ENCODE peak calls at places on chromosomes 16 and 17, in nine cellular contexts. U is neural progenitor cell; T is CD8-positive, alpha-beta memory T cell; N is posterior vena cava; W is ELR; V is BJ; F is COR-L47; G is heart right ventricle; M is transverse colon. O is an unnamed sample.

GRCh38 chr16:48156790-48157209 is 1.0 kb upstream of the ABCC12 start:
- DNase-seq in U (peak), T (peak), N (peak), W (peak), V (no peak), F (peak), G (peak), M (peak), O (peak)

GRCh38 chr17:44024271-44024663 is 9.5 kb upstream of the TMEM101 start:
- DNase-seq in U (no peak), T (no peak), N (no peak), W (no peak), V (no peak), F (peak), G (no peak), M (no peak), O (no peak)

GRCh38 chr17:31541559-31541958 is 150.1 kb downstream of the RAB11FIP4 start:
- DNase-seq in U (no peak), T (no peak), N (no peak), W (peak), V (no peak), F (peak), G (no peak), M (no peak), O (no peak)

GRCh38 chr17:10127819-10128375 is 70.5 kb downstream of the GAS7 start:
- DNase-seq in U (peak), T (no peak), N (peak), W (peak), V (peak), F (no peak), G (peak), M (peak), O (no peak)

GRCh38 chr16:19517424-19518089 is 4.3 kb downstream of the GDE1 start:
- DNase-seq in U (no peak), T (no peak), N (no peak), W (peak), V (no peak), F (no peak), G (no peak), M (no peak), O (no peak)

GRCh38 chr17:82331345-82331939 is 2.1 kb downstream of the SECTM1 start:
- DNase-seq in U (no peak), T (no peak), N (no peak), W (no peak), V (no peak), F (no peak), G (no peak), M (no peak), O (no peak)

GRCh38 chr17:77124192-77124908 is 16.4 kb upstream of the SEC14L1 start:
- DNase-seq in U (no peak), T (no peak), N (no peak), W (peak), V (no peak), F (no peak), G (peak), M (no peak), O (no peak)

GRCh38 chr17:76276069-76276431 is 10.9 kb downstream of the UBALD2 start:
- DNase-seq in U (no peak), T (no peak), N (no peak), W (no peak), V (no peak), F (no peak), G (no peak), M (no peak), O (no peak)

GRCh38 chr17:43319293-43320124 is 79.3 kb upstream of the ARL4D start:
- DNase-seq in U (no peak), T (no peak), N (no peak), W (no peak), V (no peak), F (no peak), G (no peak), M (no peak), O (no peak)

GRCh38 chr16:49590166-49590871 is 216.7 kb downstream of the C16orf78 start:
- DNase-seq in U (no peak), T (no peak), N (peak), W (no peak), V (no peak), F (no peak), G (no peak), M (no peak), O (no peak)

GRCh38 chr17:3030096-3030495 is 33.3 kb downstream of the OR1D5 start:
- DNase-seq in U (no peak), T (no peak), N (no peak), W (peak), V (no peak), F (no peak), G (peak), M (no peak), O (no peak)

GRCh38 chr17:82333279-82334171 is at the start of gene SECTM1:
- DNase-seq in U (peak), T (peak), N (peak), W (peak), V (no peak), F (peak), G (peak), M (peak), O (no peak)

GRCh38 chr17:65864409-65864808 is 303.0 kb upstream of the AXIN2 start:
- DNase-seq in U (no peak), T (no peak), N (no peak), W (no peak), V (no peak), F (no peak), G (no peak), M (no peak), O (no peak)

GRCh38 chr16:51114369-51114768 is 36.7 kb downstream of the SALL1 start:
- DNase-seq in U (peak), T (no peak), N (no peak), W (no peak), V (no peak), F (no peak), G (no peak), M (no peak), O (no peak)

GRCh38 chr16:84022641-84023040 is 20.0 kb downstream of the SLC38A8 start:
- DNase-seq in U (no peak), T (no peak), N (no peak), W (no peak), V (no peak), F (no peak), G (no peak), M (no peak), O (no peak)

GRCh38 chr17:6796887-6797490 is 21.0 kb downstream of the FBXO39 start:
- DNase-seq in U (no peak), T (no peak), N (no peak), W (peak), V (no peak), F (no peak), G (no peak), M (no peak), O (no peak)

GRCh38 chr16:30771726-30772125 is 9.6 kb downstream of the RNF40 start:
- DNase-seq in U (no peak), T (no peak), N (no peak), W (peak), V (no peak), F (no peak), G (no peak), M (no peak), O (no peak)

GRCh38 chr17:76868669-76869208 is 535 bp downstream of the MGAT5B start:
- DNase-seq in U (peak), T (no peak), N (no peak), W (peak), V (no peak), F (no peak), G (no peak), M (no peak), O (no peak)

GRCh38 chr17:71339219-71339618 is 781.6 kb upstream of the SOX9 start:
- DNase-seq in U (no peak), T (no peak), N (no peak), W (no peak), V (no peak), F (peak), G (no peak), M (no peak), O (no peak)

GRCh38 chr17:83007504-83008475 is 71.6 kb upstream of the METRNL start:
- DNase-seq in U (peak), T (no peak), N (no peak), W (no peak), V (no peak), F (no peak), G (no peak), M (no peak), O (no peak)

GRCh38 chr16:8678068-8678927 is 3.9 kb downstream of the ABAT start:
- DNase-seq in U (no peak), T (no peak), N (no peak), W (peak), V (no peak), F (no peak), G (no peak), M (no peak), O (no peak)

GRCh38 chr16:17377360-17378324 is 93.1 kb downstream of the XYLT1 start:
- DNase-seq in U (peak), T (no peak), N (peak), W (no peak), V (no peak), F (no peak), G (no peak), M (no peak), O (no peak)